ENCODE peak calls at places on chromosome 16, in six cellular contexts. P is A549, D is K562, J is GM12878, O is endothelial cell of umbilical vein, N is HepG2. B is an unnamed sample.

GRCh38 chr16:77833906-77834599 is 45.7 kb downstream of the VAT1L start:
- DNase-seq in P (no peak), O (peak), J (no peak), D (no peak), N (no peak), B (peak)

GRCh38 chr16:58026705-58027340 is 1.3 kb downstream of the MMP15 start:
- DNase-seq in N (no peak), D (peak), J (no peak), P (peak), O (no peak), B (no peak)

GRCh38 chr16:69834817-69835477 is 72.8 kb downstream of the WWP2 start:
- DNase-seq in O (no peak), P (no peak), D (no peak), N (no peak), J (no peak), B (no peak)

GRCh38 chr16:7392206-7392605 is 59.6 kb downstream of the RBFOX1 start:
- DNase-seq in O (no peak), N (no peak), P (no peak), J (no peak), D (no peak), B (no peak)

GRCh38 chr16:5025171-5025632 is 8.5 kb downstream of the NAGPA start:
- DNase-seq in O (peak), D (peak), J (no peak), N (no peak), P (peak), B (peak)

GRCh38 chr16:53014287-53014686 is 38.4 kb downstream of the CHD9NB start:
- DNase-seq in P (no peak), O (no peak), J (no peak), N (no peak), D (no peak), B (no peak)

GRCh38 chr16:25155553-25156460 is 44.3 kb downstream of the LCMT1 start:
- DNase-seq in D (no peak), P (no peak), N (no peak), O (peak), J (no peak), B (no peak)

GRCh38 chr16:49634235-49635008 is 221.5 kb downstream of the ZNF423 start:
- DNase-seq in O (no peak), D (no peak), P (no peak), N (no peak), J (no peak), B (no peak)

GRCh38 chr16:86519649-86520316 is 9.5 kb downstream of the FOXF1 start:
- DNase-seq in J (no peak), O (peak), D (peak), N (peak), P (peak), B (peak)
- TF ChIP-seq MYC in J (no peak), O (no peak), D (no peak), N (no peak), P (no peak), B (no peak)

GRCh38 chr16:11560701-11561439 is 25.8 kb downstream of the LITAF start:
- DNase-seq in D (no peak), O (peak), N (no peak), J (no peak), P (no peak), B (no peak)
- TF ChIP-seq MYC in D (no peak), O (no peak), N (no peak), J (no peak), P (no peak), B (no peak)

DNA sequence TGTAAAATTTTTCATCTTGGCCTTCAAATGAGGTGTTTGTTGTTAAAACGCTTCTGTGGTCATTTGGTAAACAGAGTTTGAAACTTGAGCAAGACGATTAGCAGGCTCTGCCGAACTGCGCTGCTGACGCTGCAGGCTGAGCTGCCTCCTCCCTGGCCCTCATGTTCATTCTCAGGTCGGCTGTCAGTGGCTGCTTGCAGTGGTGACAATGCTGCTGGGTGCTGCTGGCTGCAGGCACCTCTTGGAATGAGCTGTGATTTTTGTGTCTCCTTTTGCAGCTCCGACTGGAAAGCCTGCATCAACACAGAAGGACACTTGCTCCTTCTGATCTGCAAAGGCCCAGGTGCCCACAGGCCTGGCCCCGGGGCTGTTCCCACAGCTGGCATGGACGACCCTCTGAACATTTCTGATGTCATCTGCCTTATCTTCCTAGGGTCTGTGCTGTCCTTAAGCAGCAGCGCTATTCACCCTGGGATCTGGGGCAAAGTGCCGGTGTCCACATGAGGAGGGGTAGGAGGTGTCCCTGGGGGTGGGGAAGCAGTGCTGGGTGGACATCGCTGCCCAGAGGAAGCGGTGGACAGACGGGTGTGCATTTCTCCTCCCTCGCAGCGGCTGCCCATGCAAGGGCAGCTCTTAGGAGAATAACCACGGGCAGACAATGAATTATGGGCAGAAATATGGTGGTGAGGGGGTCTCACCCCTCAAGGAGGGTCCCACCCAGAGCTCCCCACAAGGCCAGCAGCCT is 23.1 kb upstream of the OSGIN1 start:
- DNase-seq in N (no peak), O (no peak), D (no peak), J (no peak), P (no peak), B (no peak)
- TF ChIP-seq MYC in N (no peak), O (no peak), D (no peak), J (no peak), P (no peak), B (no peak)

DNA sequence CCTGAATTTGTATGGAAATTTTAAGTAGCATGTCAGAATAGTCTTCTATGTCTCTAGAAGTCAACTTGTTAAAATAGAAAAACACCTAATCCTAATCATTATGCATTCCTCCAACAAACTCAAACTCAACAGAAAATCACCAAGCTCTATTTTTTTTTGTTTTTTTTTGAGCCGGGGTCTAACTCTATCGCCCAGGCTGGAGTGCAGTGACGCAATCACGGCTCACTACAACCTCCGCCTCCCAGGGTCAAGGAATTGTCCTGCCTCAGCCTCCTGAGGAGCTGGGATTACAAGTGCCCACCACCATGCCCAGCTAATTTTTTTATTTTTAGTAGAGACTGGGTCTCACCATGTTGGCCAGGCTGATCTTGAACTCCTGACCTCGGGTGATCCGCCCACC is 9.8 kb downstream of the TMEM231 start:
- DNase-seq in J (no peak), P (no peak), O (no peak), D (no peak), N (no peak), B (no peak)
- TF ChIP-seq MYC in J (no peak), P (no peak), O (no peak), D (no peak), N (no peak), B (no peak)

DNA sequence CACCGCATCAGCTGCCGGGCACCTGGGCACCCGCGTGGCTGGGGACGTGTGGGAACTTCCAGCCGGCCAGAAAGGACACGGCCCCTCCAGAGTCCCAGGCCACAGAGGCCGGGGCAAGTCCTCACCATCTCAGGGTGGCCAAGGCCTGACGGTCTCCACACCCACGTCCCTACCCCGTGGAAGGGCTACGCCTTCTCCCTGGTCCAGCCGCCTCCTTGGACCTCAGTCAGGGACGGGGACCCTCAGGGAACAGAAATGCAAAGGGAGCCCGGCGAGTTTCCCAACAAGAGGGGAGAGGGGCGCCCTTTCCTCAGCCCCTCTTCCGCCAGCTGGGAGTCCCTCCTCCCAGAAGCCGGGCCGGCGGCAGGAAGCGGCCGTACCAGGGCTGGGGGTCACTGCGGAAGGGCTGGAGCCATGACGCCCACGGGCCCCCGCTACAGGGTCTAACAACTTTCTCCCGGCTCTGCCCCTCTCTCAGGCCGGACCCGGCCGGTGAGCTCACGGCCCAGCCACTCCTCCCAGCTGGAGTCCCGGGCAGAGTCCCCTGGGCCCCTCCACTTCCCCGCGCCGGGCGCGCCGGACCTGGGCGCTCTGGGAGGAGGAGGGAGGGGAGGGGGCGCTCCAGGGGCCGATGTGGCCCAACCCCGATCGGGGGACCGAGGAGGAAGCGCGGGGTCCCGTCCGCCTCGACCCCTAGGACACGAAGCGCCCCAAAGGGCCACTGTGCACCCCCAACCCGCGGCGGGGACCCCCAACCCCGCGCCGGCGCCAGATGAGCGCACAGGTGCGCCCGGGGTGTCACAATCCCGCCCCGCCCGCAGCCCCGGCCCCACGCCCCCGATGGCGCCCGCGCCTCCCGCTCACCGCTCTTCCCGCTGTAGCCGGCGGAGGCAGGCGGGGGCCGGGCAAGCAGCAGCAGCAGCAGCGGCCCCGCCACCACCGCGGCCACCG is 666 bp downstream of the PGAP6 start:
- DNase-seq in P (no peak), D (peak), O (no peak), J (no peak), N (no peak), B (peak)
- TF ChIP-seq MYC in P (no peak), D (no peak), O (no peak), J (no peak), N (no peak), B (no peak)

B was measured in NB4.